ENCODE peak calls at places on chromosomes 1 and 21, in nine cellular contexts. One of them, this sample, is unnamed.

GRCh38 chr1:157978547-157979403 is 14.7 kb upstream of the KIRREL1 start:
- DNase-seq in progenitor cell of endocrine pancreas: no peak
- DNase-seq in NCI-H446 treated with DMSO at 0.1 percent for 48 hours: no peak
- DNase-seq in heart left ventricle: no peak
- DNase-seq in stimulated activated CD4-positive, alpha-beta T cell treated with anti-CD3 and anti-CD28 coated beads, Interleukin-1b, Interleukin-23, amount 100 ng/mL, for 24 hours: no peak
- DNase-seq in sciatic nerve: no peak
- DNase-seq in body of pancreas: no peak
- DNase-seq in Calu3: no peak
- DNase-seq in T-helper 9 cell: no peak
- DNase-seq in this sample: no peak

GRCh38 chr1:151716771-151717631 is at the start of gene CELF3:
- DNase-seq in stimulated activated CD4-positive, alpha-beta T cell treated with anti-CD3 and anti-CD28 coated beads, Interleukin-1b, Interleukin-23, amount 100 ng/mL, for 24 hours: no peak
- DNase-seq in body of pancreas: peak
- DNase-seq in Calu3: no peak
- DNase-seq in T-helper 9 cell: no peak
- DNase-seq in heart left ventricle: no peak
- DNase-seq in progenitor cell of endocrine pancreas: peak
- DNase-seq in NCI-H446 treated with DMSO at 0.1 percent for 48 hours: peak
- DNase-seq in sciatic nerve: no peak
- DNase-seq in this sample: no peak

GRCh38 chr1:43147625-43148319 is 24.3 kb downstream of the EBNA1BP2 start:
- DNase-seq in NCI-H446 treated with DMSO at 0.1 percent for 48 hours: peak
- DNase-seq in T-helper 9 cell: no peak
- DNase-seq in sciatic nerve: peak
- DNase-seq in stimulated activated CD4-positive, alpha-beta T cell treated with anti-CD3 and anti-CD28 coated beads, Interleukin-1b, Interleukin-23, amount 100 ng/mL, for 24 hours: no peak
- DNase-seq in Calu3: peak
- DNase-seq in body of pancreas: peak
- DNase-seq in heart left ventricle: peak
- DNase-seq in progenitor cell of endocrine pancreas: peak
- DNase-seq in this sample: peak

GRCh38 chr1:3454811-3455618 is 550 bp downstream of the ARHGEF16 start:
- DNase-seq in heart left ventricle: peak
- DNase-seq in NCI-H446 treated with DMSO at 0.1 percent for 48 hours: no peak
- DNase-seq in body of pancreas: peak
- DNase-seq in stimulated activated CD4-positive, alpha-beta T cell treated with anti-CD3 and anti-CD28 coated beads, Interleukin-1b, Interleukin-23, amount 100 ng/mL, for 24 hours: no peak
- DNase-seq in T-helper 9 cell: no peak
- DNase-seq in Calu3: peak
- DNase-seq in progenitor cell of endocrine pancreas: peak
- DNase-seq in sciatic nerve: no peak
- DNase-seq in this sample: no peak

GRCh38 chr21:39064325-39065012 is 118.8 kb downstream of the PSMG1 start:
- DNase-seq in Calu3: no peak
- DNase-seq in progenitor cell of endocrine pancreas: no peak
- DNase-seq in stimulated activated CD4-positive, alpha-beta T cell treated with anti-CD3 and anti-CD28 coated beads, Interleukin-1b, Interleukin-23, amount 100 ng/mL, for 24 hours: no peak
- DNase-seq in T-helper 9 cell: no peak
- DNase-seq in body of pancreas: no peak
- DNase-seq in heart left ventricle: no peak
- DNase-seq in sciatic nerve: no peak
- DNase-seq in NCI-H446 treated with DMSO at 0.1 percent for 48 hours: no peak
- DNase-seq in this sample: no peak

GRCh38 chr21:14143999-14144398 is 66.8 kb downstream of the LIPI start:
- DNase-seq in progenitor cell of endocrine pancreas: no peak
- DNase-seq in heart left ventricle: no peak
- DNase-seq in NCI-H446 treated with DMSO at 0.1 percent for 48 hours: no peak
- DNase-seq in T-helper 9 cell: no peak
- DNase-seq in stimulated activated CD4-positive, alpha-beta T cell treated with anti-CD3 and anti-CD28 coated beads, Interleukin-1b, Interleukin-23, amount 100 ng/mL, for 24 hours: no peak
- DNase-seq in sciatic nerve: no peak
- DNase-seq in Calu3: no peak
- DNase-seq in body of pancreas: no peak
- DNase-seq in this sample: no peak

GRCh38 chr1:19274636-19275035 is 13.9 kb downstream of the AKR7A3 start:
- DNase-seq in heart left ventricle: no peak
- DNase-seq in Calu3: no peak
- DNase-seq in T-helper 9 cell: no peak
- DNase-seq in NCI-H446 treated with DMSO at 0.1 percent for 48 hours: no peak
- DNase-seq in progenitor cell of endocrine pancreas: no peak
- DNase-seq in sciatic nerve: no peak
- DNase-seq in body of pancreas: no peak
- DNase-seq in stimulated activated CD4-positive, alpha-beta T cell treated with anti-CD3 and anti-CD28 coated beads, Interleukin-1b, Interleukin-23, amount 100 ng/mL, for 24 hours: no peak
- DNase-seq in this sample: no peak

GRCh38 chr1:28518000-28518744 is 12.3 kb downstream of the RCC1 start:
- DNase-seq in NCI-H446 treated with DMSO at 0.1 percent for 48 hours: peak
- DNase-seq in Calu3: peak
- DNase-seq in heart left ventricle: peak
- DNase-seq in T-helper 9 cell: peak
- DNase-seq in body of pancreas: peak
- DNase-seq in progenitor cell of endocrine pancreas: peak
- DNase-seq in stimulated activated CD4-positive, alpha-beta T cell treated with anti-CD3 and anti-CD28 coated beads, Interleukin-1b, Interleukin-23, amount 100 ng/mL, for 24 hours: peak
- DNase-seq in sciatic nerve: peak
- DNase-seq in this sample: peak

GRCh38 chr1:94971491-94971924 is 44.6 kb upstream of the CNN3 start:
- DNase-seq in T-helper 9 cell: no peak
- DNase-seq in Calu3: no peak
- DNase-seq in stimulated activated CD4-positive, alpha-beta T cell treated with anti-CD3 and anti-CD28 coated beads, Interleukin-1b, Interleukin-23, amount 100 ng/mL, for 24 hours: no peak
- DNase-seq in progenitor cell of endocrine pancreas: no peak
- DNase-seq in sciatic nerve: no peak
- DNase-seq in NCI-H446 treated with DMSO at 0.1 percent for 48 hours: no peak
- DNase-seq in body of pancreas: no peak
- DNase-seq in heart left ventricle: no peak
- DNase-seq in this sample: no peak